ENCODE peak calls at places on chromosomes 13 and 19, in four cellular contexts. One of them, this sample, is unnamed.

GRCh38 chr19:41456342-41456918 is 13.5 kb downstream of the ERICH4 start:
- DNase-seq in IMR-90: peak
- DNase-seq in K562: no peak
- DNase-seq in GM12878: no peak
- DNase-seq in this sample: peak

GRCh38 chr19:51311388-51312257 is at the start of gene IGLON5:
- DNase-seq in GM12878: no peak
- DNase-seq in IMR-90: no peak
- DNase-seq in K562: peak
- DNase-seq in this sample: no peak

GRCh38 chr19:42176990-42177685 is 40.3 kb downstream of the DEDD2 start:
- DNase-seq in IMR-90: peak
- DNase-seq in K562: peak
- DNase-seq in GM12878: no peak
- DNase-seq in this sample: peak

GRCh38 chr13:23462815-23463559 is 29.5 kb upstream of the SACS start:
- DNase-seq in K562: no peak
- DNase-seq in IMR-90: peak
- DNase-seq in GM12878: no peak
- DNase-seq in this sample: no peak

GRCh38 chr19:18768997-18769891 is 21.9 kb downstream of the COMP start:
- DNase-seq in K562: no peak
- DNase-seq in GM12878: no peak
- DNase-seq in IMR-90: no peak
- DNase-seq in this sample: no peak

GRCh38 chr19:11138659-11139526 is 16.7 kb downstream of the SPC24 start:
- DNase-seq in K562: peak
- DNase-seq in GM12878: no peak
- DNase-seq in IMR-90: peak
- DNase-seq in this sample: peak

GRCh38 chr13:51221674-51222509 is at the start of gene FAM124A:
- DNase-seq in GM12878: no peak
- DNase-seq in K562: peak
- DNase-seq in IMR-90: peak
- DNase-seq in this sample: peak

GRCh38 chr19:50607874-50608785 is 31.6 kb downstream of the SYT3 start:
- DNase-seq in K562: peak
- DNase-seq in IMR-90: peak
- DNase-seq in GM12878: peak
- DNase-seq in this sample: peak

GRCh38 chr13:67474114-67474513 is 244.0 kb upstream of the PCDH9 start:
- DNase-seq in K562: no peak
- DNase-seq in GM12878: no peak
- DNase-seq in IMR-90: no peak
- DNase-seq in this sample: no peak

GRCh38 chr19:39970424-39970673 is 616 bp upstream of the PSMC4 start:
- DNase-seq in IMR-90: no peak
- DNase-seq in GM12878: peak
- DNase-seq in K562: no peak
- DNase-seq in this sample: no peak

GRCh38 chr13:110876592-110876991 is 38.3 kb downstream of the ANKRD10 start:
- DNase-seq in IMR-90: no peak
- DNase-seq in K562: no peak
- DNase-seq in GM12878: no peak
- DNase-seq in this sample: no peak

GRCh38 chr19:47613165-47614146 is 4.5 kb downstream of the BICRA start:
- DNase-seq in GM12878: no peak
- DNase-seq in K562: no peak
- DNase-seq in IMR-90: peak
- DNase-seq in this sample: peak

GRCh38 chr13:50588736-50589135 is 254.8 kb downstream of the DLEU7 start:
- DNase-seq in GM12878: no peak
- DNase-seq in K562: no peak
- DNase-seq in IMR-90: no peak
- DNase-seq in this sample: no peak

GRCh38 chr13:76505437-76505836 is 380.8 kb downstream of the KCTD12 start:
- DNase-seq in GM12878: no peak
- DNase-seq in K562: no peak
- DNase-seq in IMR-90: no peak
- DNase-seq in this sample: no peak
- TF ChIP-seq FOS in GM12878: no peak
- TF ChIP-seq FOS in K562: no peak
- TF ChIP-seq FOS in IMR-90: no peak
- TF ChIP-seq FOS in this sample: no peak

GRCh38 chr13:86559915-86560314 is 760.7 kb upstream of the SLITRK6 start:
- DNase-seq in GM12878: no peak
- DNase-seq in IMR-90: no peak
- DNase-seq in K562: no peak
- DNase-seq in this sample: no peak
- TF ChIP-seq FOS in GM12878: no peak
- TF ChIP-seq FOS in IMR-90: no peak
- TF ChIP-seq FOS in K562: no peak
- TF ChIP-seq FOS in this sample: no peak

GRCh38 chr19:46284635-46285034 is 12.2 kb upstream of the HIF3A start:
- DNase-seq in GM12878: no peak
- DNase-seq in IMR-90: no peak
- DNase-seq in K562: no peak
- DNase-seq in this sample: no peak
- TF ChIP-seq FOS in GM12878: no peak
- TF ChIP-seq FOS in IMR-90: no peak
- TF ChIP-seq FOS in K562: no peak
- TF ChIP-seq FOS in this sample: no peak

GRCh38 chr13:97631158-97631557 is 197.2 kb downstream of the RAP2A start:
- DNase-seq in K562: no peak
- DNase-seq in GM12878: no peak
- DNase-seq in IMR-90: no peak
- DNase-seq in this sample: no peak
- TF ChIP-seq FOS in K562: no peak
- TF ChIP-seq FOS in GM12878: no peak
- TF ChIP-seq FOS in IMR-90: no peak
- TF ChIP-seq FOS in this sample: no peak

GRCh38 chr19:45125360-45125759 is 32.4 kb downstream of the PPP1R37 start:
- DNase-seq in IMR-90: no peak
- DNase-seq in K562: no peak
- DNase-seq in GM12878: no peak
- DNase-seq in this sample: no peak
- TF ChIP-seq FOS in IMR-90: no peak
- TF ChIP-seq FOS in K562: no peak
- TF ChIP-seq FOS in GM12878: no peak
- TF ChIP-seq FOS in this sample: no peak

GRCh38 chr19:16327131-16327450 is 2.5 kb downstream of the KLF2 start:
- DNase-seq in K562: no peak
- DNase-seq in GM12878: no peak
- DNase-seq in IMR-90: no peak
- DNase-seq in this sample: no peak

GRCh38 chr19:16327501-16327900 is 2.9 kb downstream of the KLF2 start:
- DNase-seq in GM12878: no peak
- DNase-seq in K562: no peak
- DNase-seq in IMR-90: no peak
- DNase-seq in this sample: no peak

GRCh38 chr19:16325671-16326400 is 1.2 kb downstream of the KLF2 start:
- DNase-seq in IMR-90: no peak
- DNase-seq in K562: no peak
- DNase-seq in GM12878: no peak
- DNase-seq in this sample: peak

GRCh38 chr19:16325161-16325527 is 518 bp downstream of the KLF2 start:
- DNase-seq in K562: peak
- DNase-seq in GM12878: no peak
- DNase-seq in IMR-90: no peak
- DNase-seq in this sample: peak

DNA sequence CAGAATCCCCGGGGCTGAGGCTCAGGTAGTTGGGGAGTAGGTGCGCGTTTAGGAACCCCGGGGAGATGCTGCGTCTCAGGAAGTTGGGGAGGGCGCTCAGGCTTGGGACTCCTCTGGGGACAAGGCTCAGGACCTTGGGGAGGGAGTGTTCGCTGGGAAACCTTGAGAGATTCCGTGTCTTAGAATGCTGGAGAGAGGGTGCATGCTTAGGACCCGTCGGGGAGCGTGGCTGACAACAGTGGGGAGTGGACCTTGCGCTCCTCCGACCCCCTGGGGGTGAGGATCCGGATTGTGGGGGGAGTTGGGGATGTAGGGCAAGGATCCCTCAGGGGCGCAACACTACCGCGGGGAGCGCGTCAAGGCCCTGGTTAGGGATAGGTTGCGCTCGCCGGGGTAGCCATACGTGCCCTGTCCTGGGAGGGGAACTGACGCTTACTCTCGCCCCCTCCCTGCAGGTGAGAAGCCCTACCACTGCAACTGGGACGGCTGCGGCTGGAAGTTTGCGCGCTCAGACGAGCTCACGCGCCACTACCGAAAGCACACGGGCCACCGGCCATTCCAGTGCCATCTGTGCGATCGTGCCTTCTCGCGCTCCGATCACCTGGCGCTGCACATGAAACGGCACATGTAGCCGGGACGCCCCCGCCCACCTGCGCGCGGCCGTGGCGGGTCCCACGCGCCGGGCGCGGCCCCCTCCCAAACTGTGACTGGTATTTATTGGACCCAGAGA is 1.9 kb downstream of the KLF2 start:
- DNase-seq in K562: no peak
- DNase-seq in IMR-90: no peak
- DNase-seq in GM12878: no peak
- DNase-seq in this sample: peak
- TF ChIP-seq FOS in K562: no peak
- TF ChIP-seq FOS in IMR-90: no peak
- TF ChIP-seq FOS in GM12878: no peak
- TF ChIP-seq FOS in this sample: no peak

GRCh38 chr13:65085977-65086376 is 2144.2 kb downstream of the PCDH9 start:
- DNase-seq in GM12878: no peak
- DNase-seq in IMR-90: no peak
- DNase-seq in K562: no peak
- DNase-seq in this sample: no peak
- TF ChIP-seq FOS in GM12878: no peak
- TF ChIP-seq FOS in IMR-90: no peak
- TF ChIP-seq FOS in K562: no peak
- TF ChIP-seq FOS in this sample: no peak

DNA sequence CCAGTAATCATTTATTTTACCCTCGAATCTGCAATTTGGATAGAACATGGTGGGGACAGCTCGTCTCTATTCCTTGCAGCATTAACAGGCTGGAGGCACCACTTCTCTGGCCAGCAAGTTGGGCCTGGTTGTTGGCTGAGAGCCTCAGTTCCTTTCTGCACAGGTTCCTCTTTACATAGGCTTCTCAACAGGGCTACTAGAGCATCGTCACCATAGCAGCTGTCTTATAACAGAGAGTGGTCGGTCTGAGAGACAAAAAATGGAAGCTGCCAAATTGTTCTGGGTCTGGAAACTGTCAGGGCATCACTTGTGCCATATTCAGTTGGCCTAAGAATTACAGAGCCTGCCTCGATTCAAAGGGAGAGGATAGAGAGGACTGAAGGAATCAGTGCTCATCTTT is 86.7 kb downstream of the DNAJC15 start:
- DNase-seq in IMR-90: no peak
- DNase-seq in GM12878: no peak
- DNase-seq in K562: no peak
- DNase-seq in this sample: no peak
- TF ChIP-seq FOS in IMR-90: no peak
- TF ChIP-seq FOS in GM12878: no peak
- TF ChIP-seq FOS in K562: no peak
- TF ChIP-seq FOS in this sample: no peak

DNA sequence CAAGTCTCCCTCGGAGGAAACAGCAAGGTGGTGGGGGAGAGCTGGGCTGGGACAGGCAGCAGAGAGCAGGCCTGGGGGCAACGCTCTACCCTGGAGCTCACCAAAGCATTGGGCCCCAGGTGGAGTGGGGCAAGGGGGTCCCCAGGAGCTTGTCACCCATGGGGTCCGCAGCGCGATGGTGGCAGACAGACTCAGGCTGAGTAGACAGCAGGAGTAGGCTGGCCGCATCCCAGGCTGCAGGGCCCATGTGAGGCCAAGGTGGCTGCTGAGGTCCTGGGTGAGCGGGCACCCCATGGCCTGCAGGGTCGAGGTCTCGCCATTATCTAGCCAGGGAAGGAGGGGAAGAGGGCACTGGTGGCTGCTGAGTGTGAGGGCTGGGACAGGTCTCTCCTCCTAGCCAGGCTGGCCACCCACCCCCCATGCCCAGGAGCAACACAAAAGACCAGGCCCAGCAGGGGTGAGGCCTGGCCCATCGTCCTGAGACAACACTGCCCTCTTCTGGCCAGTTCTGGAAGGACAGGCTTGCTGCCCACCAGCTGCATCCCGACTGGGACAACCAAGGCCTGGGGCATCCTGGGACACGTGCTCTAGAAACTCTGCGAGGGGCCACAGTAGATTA is 33.1 kb downstream of the CEBPG start:
- DNase-seq in IMR-90: peak
- DNase-seq in GM12878: no peak
- DNase-seq in K562: peak
- DNase-seq in this sample: peak
- TF ChIP-seq FOS in IMR-90: no peak
- TF ChIP-seq FOS in GM12878: no peak
- TF ChIP-seq FOS in K562: no peak
- TF ChIP-seq FOS in this sample: no peak